ENCODE peak calls at places on chromosomes 3 and 15, in nine cellular contexts. M is omental fat pad, R is AG08395, W is ascending aorta, C is fibroblast of lung, V is spleen, K is upper lobe of right lung, Y is AG10803, N is T-cell. T is an unnamed sample.

GRCh38 chr3:13073976-13074375 is 747 bp upstream of the IQSEC1 start:
- DNase-seq in M (no peak), R (no peak), W (no peak), C (no peak), V (no peak), K (no peak), Y (no peak), N (no peak), T (no peak)

GRCh38 chr15:28190391-28191174 is 91.5 kb upstream of the OCA2 start:
- DNase-seq in M (no peak), R (no peak), W (no peak), C (no peak), V (no peak), K (no peak), Y (no peak), N (no peak), T (no peak)

GRCh38 chr15:29616512-29616911 is 205.8 kb downstream of the TJP1 start:
- DNase-seq in M (no peak), R (no peak), W (no peak), C (no peak), V (no peak), K (no peak), Y (no peak), N (no peak), T (no peak)

GRCh38 chr3:58198804-58199203 is 12.0 kb downstream of the DNASE1L3 start:
- DNase-seq in M (no peak), R (no peak), W (no peak), C (no peak), V (no peak), K (no peak), Y (no peak), N (no peak), T (no peak)

GRCh38 chr3:113174806-113175490 is 36.4 kb upstream of the BOC start:
- DNase-seq in M (no peak), R (peak; percentile 68), W (no peak), C (no peak), V (no peak), K (no peak), Y (peak; percentile 66), N (no peak), T (no peak)

GRCh38 chr15:74403590-74403919 is 30.2 kb downstream of the SEMA7A start:
- DNase-seq in M (no peak), R (no peak), W (no peak), C (no peak), V (no peak), K (no peak), Y (no peak), N (no peak), T (no peak)

GRCh38 chr15:90481023-90481422 is 48.7 kb upstream of the CRTC3 start:
- DNase-seq in M (no peak), R (no peak), W (no peak), C (peak; percentile 52), V (no peak), K (no peak), Y (peak; percentile 7), N (no peak), T (no peak)

GRCh38 chr3:19364150-19364549 is 215.8 kb downstream of the KCNH8 start:
- DNase-seq in M (no peak), R (no peak), W (no peak), C (no peak), V (no peak), K (no peak), Y (no peak), N (no peak), T (no peak)

GRCh38 chr3:53005338-53005737 is 40.5 kb downstream of the SFMBT1 start:
- DNase-seq in M (no peak), R (no peak), W (no peak), C (no peak), V (no peak), K (no peak), Y (no peak), N (no peak), T (no peak)

GRCh38 chr3:197847866-197848401 is 56.9 kb downstream of the LRCH3 start:
- DNase-seq in M (no peak), R (peak; percentile 41), W (no peak), C (no peak), V (no peak), K (no peak), Y (peak; percentile 25), N (no peak), T (no peak)

GRCh38 chr3:51099794-51100542 is 285.1 kb upstream of the MANF start:
- DNase-seq in M (no peak), R (peak; percentile 70), W (no peak), C (peak; percentile 44), V (no peak), K (no peak), Y (peak; percentile 61), N (no peak), T (no peak)

GRCh38 chr3:194084284-194084683 is 51.7 kb upstream of the HES1 start:
- DNase-seq in M (no peak), R (no peak), W (peak; percentile 25), C (no peak), V (no peak), K (no peak), Y (no peak), N (no peak), T (no peak)

GRCh38 chr15:90024406-90024805 is 23.3 kb downstream of the ZNF710 start:
- DNase-seq in M (no peak), R (no peak), W (peak; percentile 30), C (no peak), V (peak; percentile 58), K (no peak), Y (no peak), N (no peak), T (no peak)

GRCh38 chr15:38436993-38437392 is 16.9 kb upstream of the FAM98B start:
- DNase-seq in M (no peak), R (no peak), W (no peak), C (no peak), V (no peak), K (no peak), Y (no peak), N (no peak), T (no peak)

GRCh38 chr15:57947282-57947681 is 118.2 kb downstream of the ALDH1A2 start:
- DNase-seq in M (no peak), R (no peak), W (no peak), C (no peak), V (no peak), K (no peak), Y (no peak), N (no peak), T (no peak)

GRCh38 chr3:139455855-139456254 is 20.5 kb downstream of the RBP2 start:
- DNase-seq in M (no peak), R (peak; percentile 5), W (no peak), C (no peak), V (no peak), K (no peak), Y (no peak), N (no peak), T (no peak)

GRCh38 chr3:190345027-190345821 is 23.0 kb upstream of the CLDN1 start:
- DNase-seq in M (no peak), R (peak; percentile 77), W (no peak), C (peak; percentile 97), V (no peak), K (no peak), Y (peak; percentile 93), N (no peak), T (no peak)

GRCh38 chr15:98755138-98755537 is 106.8 kb downstream of the IGF1R start:
- DNase-seq in M (no peak), R (no peak), W (no peak), C (peak; percentile 56), V (no peak), K (no peak), Y (peak; percentile 32), N (no peak), T (no peak)

GRCh38 chr15:40481671-40482070 is 10.9 kb downstream of the CHST14 start:
- DNase-seq in M (no peak), R (no peak), W (no peak), C (peak; percentile 1), V (no peak), K (no peak), Y (peak; percentile 23), N (no peak), T (no peak)

GRCh38 chr15:44137750-44138149 is 57.3 kb downstream of the FRMD5 start:
- DNase-seq in M (no peak), R (peak; percentile 15), W (no peak), C (peak; percentile 52), V (no peak), K (no peak), Y (peak; percentile 31), N (no peak), T (no peak)

GRCh38 chr15:66294157-66294931 is 976 bp downstream of the DIS3L start:
- DNase-seq in M (no peak), R (peak; percentile 80), W (no peak), C (peak; percentile 80), V (no peak), K (no peak), Y (peak; percentile 92), N (no peak), T (no peak)

GRCh38 chr15:66084704-66085103 is 168.8 kb downstream of the MEGF11 start:
- DNase-seq in M (no peak), R (no peak), W (no peak), C (no peak), V (peak; percentile 35), K (peak; percentile 45), Y (no peak), N (no peak), T (peak; percentile 5)

GRCh38 chr3:184512621-184513020 is 49.0 kb upstream of the EPHB3 start:
- DNase-seq in M (no peak), R (no peak), W (no peak), C (no peak), V (no peak), K (no peak), Y (no peak), N (no peak), T (no peak)

GRCh38 chr15:75455982-75456531 is 4.6 kb upstream of the SIN3A start:
- DNase-seq in M (no peak), R (peak; percentile 42), W (peak; percentile 86), C (peak; percentile 74), V (no peak), K (peak; percentile 79), Y (peak; percentile 49), N (no peak), T (no peak)

GRCh38 chr3:116848402-116848801 is 138.8 kb downstream of the TUSC7 start:
- DNase-seq in M (no peak), R (no peak), W (no peak), C (no peak), V (no peak), K (no peak), Y (no peak), N (no peak), T (no peak)

GRCh38 chr3:100033184-100033583 is 81.1 kb downstream of the FILIP1L start:
- DNase-seq in M (no peak), R (no peak), W (no peak), C (peak; percentile 99), V (no peak), K (no peak), Y (peak; percentile 83), N (no peak), T (no peak)

GRCh38 chr3:152267319-152267689 is 1.4 kb upstream of the MBNL1 start:
- DNase-seq in M (no peak), R (no peak), W (no peak), C (no peak), V (no peak), K (no peak), Y (no peak), N (no peak), T (no peak)

GRCh38 chr3:177569823-177570657 is 372.8 kb upstream of the TBL1XR1 start:
- DNase-seq in M (no peak), R (peak; percentile 55), W (no peak), C (no peak), V (no peak), K (no peak), Y (peak; percentile 80), N (no peak), T (no peak)

GRCh38 chr3:65833761-65834505 is 204.8 kb downstream of the MAGI1 start:
- DNase-seq in M (no peak), R (peak; percentile 56), W (no peak), C (peak; percentile 87), V (no peak), K (no peak), Y (peak; percentile 74), N (no peak), T (no peak)

GRCh38 chr3:195254454-195255175 is 16.3 kb downstream of the XXYLT1 start:
- DNase-seq in M (no peak), R (no peak), W (no peak), C (no peak), V (no peak), K (no peak), Y (no peak), N (no peak), T (no peak)

GRCh38 chr3:99953596-99953995 is 135.9 kb downstream of the CMSS1 start:
- DNase-seq in M (no peak), R (no peak), W (no peak), C (peak; percentile 58), V (no peak), K (no peak), Y (no peak), N (no peak), T (no peak)